ENCODE peak calls at places on chromosomes 16 and 17, in four cellular contexts. A is heart right ventricle, N is astrocyte of the cerebellum, C is lower leg skin. T is an unnamed sample.

GRCh38 chr16:1489077-1489476 is 333 bp upstream of the PTX4 start:
- DNase-seq in A (no peak), N (no peak), C (no peak), T (no peak)

GRCh38 chr17:65283704-65284103 is 146.5 kb downstream of the RGS9 start:
- DNase-seq in A (no peak), N (no peak), C (peak), T (no peak)

GRCh38 chr16:4693956-4694663 is 748 bp downstream of the NUDT16L1 start:
- DNase-seq in A (no peak), N (no peak), C (peak), T (peak)

GRCh38 chr17:67959510-67959909 is 36.8 kb downstream of the C17orf58 start:
- DNase-seq in A (no peak), N (no peak), C (no peak), T (no peak)

GRCh38 chr16:75027520-75028300 is 28.9 kb downstream of the ZNRF1 start:
- DNase-seq in A (no peak), N (no peak), C (peak), T (no peak)

GRCh38 chr17:56699186-56699895 is 105.8 kb downstream of the NOG start:
- DNase-seq in A (peak), N (peak), C (peak), T (peak)

GRCh38 chr16:81786321-81786720 is 7.2 kb downstream of the PLCG2 start:
- DNase-seq in A (no peak), N (peak), C (no peak), T (no peak)

GRCh38 chr16:88669986-88670385 is 7.1 kb upstream of the MVD start:
- DNase-seq in A (no peak), N (no peak), C (no peak), T (no peak)

GRCh38 chr17:15384142-15384803 is 42.9 kb upstream of the TEKT3 start:
- DNase-seq in A (peak), N (no peak), C (no peak), T (no peak)

GRCh38 chr16:21666772-21667171 is 3.0 kb downstream of the OTOA start:
- DNase-seq in A (no peak), N (no peak), C (no peak), T (no peak)

GRCh38 chr17:8475820-8476219 is 40.1 kb downstream of the NDEL1 start:
- DNase-seq in A (no peak), N (no peak), C (peak), T (no peak)

GRCh38 chr17:71975331-71975801 is 145.5 kb upstream of the SOX9 start:
- DNase-seq in A (peak), N (peak), C (peak), T (no peak)

GRCh38 chr16:85601730-85602401 is 11.3 kb upstream of the GSE1 start:
- DNase-seq in A (no peak), N (no peak), C (no peak), T (no peak)

GRCh38 chr16:65099607-65100006 is 22.3 kb downstream of the CDH11 start:
- DNase-seq in A (no peak), N (no peak), C (no peak), T (no peak)

GRCh38 chr16:3553138-3553923 is 23.9 kb downstream of the NLRC3 start:
- DNase-seq in A (no peak), N (no peak), C (no peak), T (no peak)

GRCh38 chr17:57944796-57945362 is 10.3 kb downstream of the CUEDC1 start:
- DNase-seq in A (no peak), N (no peak), C (no peak), T (no peak)

GRCh38 chr16:4915226-4915761 is 21.7 kb downstream of the PPL start:
- DNase-seq in A (no peak), N (peak), C (no peak), T (no peak)

GRCh38 chr16:80914379-80915078 is 92.2 kb downstream of the CMC2 start:
- DNase-seq in A (no peak), N (no peak), C (no peak), T (no peak)

GRCh38 chr17:77376795-77377751 is 236.3 kb downstream of the SEC14L1 start:
- DNase-seq in A (no peak), N (no peak), C (no peak), T (no peak)

GRCh38 chr16:997440-998051 is 16.0 kb downstream of the SOX8 start:
- DNase-seq in A (peak), N (no peak), C (no peak), T (no peak)

GRCh38 chr17:17781591-17782424 is 55.0 kb downstream of the SREBF1 start:
- DNase-seq in A (peak), N (no peak), C (peak), T (no peak)

GRCh38 chr16:23016372-23016771 is 132.9 kb downstream of the USP31 start:
- DNase-seq in A (no peak), N (no peak), C (no peak), T (no peak)

GRCh38 chr17:18038149-18038850 is 668 bp downstream of the ATPAF2 start:
- DNase-seq in A (no peak), N (no peak), C (no peak), T (no peak)

GRCh38 chr17:41894791-41895331 is 23.9 kb downstream of the ACLY start:
- DNase-seq in A (no peak), N (peak), C (no peak), T (peak)

GRCh38 chr17:12512712-12513355 is 152.9 kb upstream of the MYOCD start:
- DNase-seq in A (no peak), N (no peak), C (no peak), T (no peak)

GRCh38 chr17:50893183-50893993 is 27.2 kb upstream of the TOB1 start:
- DNase-seq in A (no peak), N (peak), C (no peak), T (no peak)

GRCh38 chr17:74881073-74881472 is 8.3 kb upstream of the FDXR start:
- DNase-seq in A (no peak), N (no peak), C (no peak), T (no peak)

GRCh38 chr16:66750279-66751134 is 902 bp downstream of the DYNC1LI2 start:
- DNase-seq in A (no peak), N (no peak), C (no peak), T (no peak)

GRCh38 chr16:81632392-81633146 is 146.5 kb upstream of the PLCG2 start:
- DNase-seq in A (no peak), N (peak), C (no peak), T (no peak)

GRCh38 chr16:49453983-49454382 is 80.4 kb downstream of the C16orf78 start:
- DNase-seq in A (no peak), N (no peak), C (peak), T (no peak)

GRCh38 chr16:7321661-7322060 is 11.0 kb upstream of the RBFOX1 start:
- DNase-seq in A (no peak), N (no peak), C (no peak), T (no peak)
- TF ChIP-seq CTCF in A (no peak), N (no peak), C (no peak), T (no peak)

GRCh38 chr16:14072360-14072759 is 1.2 kb downstream of the MRTFB start:
- DNase-seq in A (no peak), N (no peak), C (no peak), T (no peak)
- H3K4me3 ChIP-seq in A (peak), N (peak), C (no peak), T (peak)

GRCh38 chr16:47132310-47132709 is 11.4 kb downstream of the NETO2 start:
- DNase-seq in A (no peak), N (no peak), C (no peak), T (no peak)
- TF ChIP-seq CTCF in A (no peak), N (peak), C (no peak), T (no peak)

GRCh38 chr17:45144199-45145034 is 3.9 kb upstream of the HEXIM1 start:
- DNase-seq in A (peak), N (no peak), C (peak), T (no peak)

GRCh38 chr17:45146166-45146565 is 2.1 kb upstream of the HEXIM1 start:
- DNase-seq in A (no peak), N (no peak), C (peak), T (no peak)

GRCh38 chr17:45146616-45147101 is 1.6 kb upstream of the HEXIM1 start:
- DNase-seq in A (no peak), N (no peak), C (no peak), T (no peak)

GRCh38 chr17:45143767-45144198 is 4.5 kb upstream of the HEXIM1 start:
- DNase-seq in A (peak), N (no peak), C (peak), T (no peak)

DNA sequence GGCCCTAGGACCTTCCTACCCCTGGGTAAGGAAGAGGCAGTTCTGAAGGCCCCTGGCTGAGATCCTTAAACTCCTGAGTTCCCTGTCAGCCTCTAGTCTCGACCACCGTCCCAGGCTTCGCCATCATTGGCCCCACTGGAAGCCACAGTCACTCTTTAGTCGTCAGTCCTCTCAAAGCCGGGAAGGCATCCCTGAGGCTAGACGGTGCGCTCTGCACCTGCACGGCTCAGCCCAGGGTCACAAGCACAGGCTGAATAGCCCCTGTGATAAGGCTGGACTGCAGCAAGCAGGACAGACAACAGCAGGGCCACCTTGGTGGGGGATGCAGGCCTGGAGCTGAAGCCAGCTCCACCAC is 3.3 kb upstream of the HEXIM1 start:
- DNase-seq in A (no peak), N (no peak), C (no peak), T (no peak)
- H3K4me3 ChIP-seq in A (peak), N (no peak), C (no peak), T (no peak)

GRCh38 chr17:38883592-38884526 is 14.0 kb downstream of the LASP1 start:
- DNase-seq in A (peak), N (peak), C (no peak), T (no peak)
- TF ChIP-seq CTCF in A (no peak), N (no peak), C (no peak), T (no peak)

GRCh38 chr17:29388937-29389336 is 1.2 kb upstream of the TAOK1 start:
- DNase-seq in A (no peak), N (no peak), C (peak), T (no peak)
- H3K4me3 ChIP-seq in A (no peak), N (no peak), C (no peak), T (no peak)

DNA sequence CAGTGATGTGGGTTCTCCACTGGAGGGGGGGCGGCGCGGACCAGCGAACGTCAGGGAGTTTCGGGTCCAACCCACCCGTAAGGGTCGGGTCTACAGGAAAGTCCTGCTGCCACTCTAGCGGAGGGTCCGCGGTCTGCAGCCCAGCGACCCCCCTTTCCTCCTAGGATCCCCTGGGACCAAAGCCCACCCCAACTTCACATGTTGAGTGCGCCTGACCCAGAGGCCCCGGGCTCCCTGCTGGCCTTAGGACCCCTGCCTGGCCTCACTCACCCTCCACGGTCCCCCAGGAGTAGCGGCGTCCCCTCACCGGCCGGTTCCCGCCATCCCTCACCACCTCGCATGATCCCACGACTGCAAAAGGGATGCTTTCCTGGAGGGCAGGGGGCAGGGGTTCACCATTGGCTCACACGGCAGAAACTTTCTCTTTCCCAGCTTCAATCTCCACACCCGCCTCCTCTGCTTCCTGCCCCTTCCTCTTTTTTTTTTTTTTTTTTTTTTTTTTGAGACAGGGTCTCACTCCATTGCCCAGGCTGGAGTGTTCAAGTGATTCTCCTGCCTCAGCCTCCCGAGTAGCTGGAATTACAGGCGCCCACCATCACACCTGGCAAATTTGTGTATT is 3.1 kb downstream of the SEPTIN1 start:
- DNase-seq in A (no peak), N (no peak), C (peak), T (no peak)
- TF ChIP-seq CTCF in A (no peak), N (no peak), C (no peak), T (no peak)

T was measured in HFF-Myc.